ENCODE peak calls at places on chromosomes 11 and 22, in four cellular contexts. B is SK-N-SH, P is right cardiac atrium, W is AG09319. M is an unnamed sample.

GRCh38 chr11:71940561-71941219 is 11.8 kb downstream of the RNF121 start:
- DNase-seq in P (no peak), W (no peak), B (no peak), M (no peak)

GRCh38 chr11:13126430-13126829 is 117.3 kb downstream of the RASSF10 start:
- DNase-seq in W (peak; percentile 52), P (no peak), B (no peak), M (no peak)

GRCh38 chr11:98099371-98099770 is 921.4 kb upstream of the CNTN5 start:
- DNase-seq in W (no peak), P (no peak), B (no peak), M (no peak)

GRCh38 chr22:32103648-32104326 is 55.3 kb downstream of the C22orf42 start:
- DNase-seq in W (no peak), P (no peak), B (peak; percentile 42), M (no peak)

GRCh38 chr11:35218956-35219355 is 80.0 kb downstream of the CD44 start:
- DNase-seq in B (no peak), P (no peak), W (peak; percentile 22), M (no peak)

GRCh38 chr11:59135648-59136461 is 6.8 kb upstream of the FAM111A start:
- DNase-seq in W (no peak), P (peak; percentile 92), B (peak; percentile 86), M (no peak)

GRCh38 chr11:47938791-47939560 is 41.4 kb upstream of the PTPRJ start:
- DNase-seq in W (no peak), B (no peak), P (no peak), M (no peak)

GRCh38 chr11:35182317-35182939 is 43.5 kb downstream of the CD44 start:
- DNase-seq in B (no peak), P (no peak), W (no peak), M (no peak)

GRCh38 chr11:106172389-106172991 is 95.0 kb downstream of the AASDHPPT start:
- DNase-seq in W (peak; percentile 57), P (no peak), B (peak; percentile 21), M (no peak)

GRCh38 chr11:64250875-64251721 is at the start of gene PLCB3:
- DNase-seq in B (peak; percentile 96), P (peak; percentile 86), W (no peak), M (no peak)

GRCh38 chr11:60360621-60361020 is 17.7 kb upstream of the MS4A7 start:
- DNase-seq in P (no peak), W (no peak), B (no peak), M (no peak)

GRCh38 chr22:23828800-23829680 is 9.8 kb downstream of the DERL3 start:
- DNase-seq in P (peak; percentile 78), W (no peak), B (no peak), M (no peak)

GRCh38 chr11:111376453-111376871 is 2.6 kb downstream of the POU2AF1 start:
- DNase-seq in P (no peak), W (no peak), B (no peak), M (no peak)

GRCh38 chr11:48063424-48063978 is 83.1 kb downstream of the PTPRJ start:
- DNase-seq in W (peak; percentile 96), P (peak; percentile 74), B (no peak), M (no peak)

GRCh38 chr11:16958833-16959232 is 55.4 kb downstream of the PLEKHA7 start:
- DNase-seq in B (no peak), P (no peak), W (no peak), M (no peak)

GRCh38 chr11:29293825-29294224 is 723.0 kb downstream of the KCNA4 start:
- DNase-seq in P (no peak), B (no peak), W (no peak), M (no peak)

GRCh38 chr22:26610072-26610958 is 7.5 kb downstream of the CRYBB1 start:
- DNase-seq in W (peak; percentile 55), B (no peak), P (no peak), M (no peak)

GRCh38 chr22:50699001-50699753 is 26.6 kb downstream of the SHANK3 start:
- DNase-seq in P (peak; percentile 43), W (no peak), B (no peak), M (no peak)

GRCh38 chr11:82246926-82247325 is 486.7 kb downstream of the FAM181B start:
- DNase-seq in W (no peak), B (no peak), P (no peak), M (no peak)

GRCh38 chr11:103929168-103929903 is 107.1 kb upstream of the DDI1 start:
- DNase-seq in B (no peak), P (no peak), W (no peak), M (no peak)

GRCh38 chr11:94128171-94128745 is 383 bp upstream of the PANX1 start:
- DNase-seq in W (no peak), P (peak; percentile 65), B (peak; percentile 58), M (no peak)

GRCh38 chr11:111370902-111371578 is 8.0 kb downstream of the POU2AF1 start:
- DNase-seq in P (no peak), B (no peak), W (no peak), M (no peak)

GRCh38 chr11:47941907-47942558 is 38.3 kb upstream of the PTPRJ start:
- DNase-seq in W (no peak), B (no peak), P (no peak), M (no peak)

GRCh38 chr11:2378527-2379210 is 1.6 kb downstream of the CD81 start:
- DNase-seq in W (peak; percentile 66), B (peak; percentile 83), P (peak; percentile 86), M (no peak)

GRCh38 chr22:26406118-26406517 is 22.9 kb upstream of the ASPHD2 start:
- DNase-seq in B (no peak), W (no peak), P (no peak), M (no peak)

GRCh38 chr11:116856423-116856822 is 19.0 kb upstream of the APOA1 start:
- DNase-seq in B (no peak), W (no peak), P (no peak), M (no peak)

GRCh38 chr22:39428597-39429071 is 28.2 kb upstream of the MGAT3 start:
- DNase-seq in W (no peak), B (no peak), P (no peak), M (no peak)

GRCh38 chr11:80638296-80638695 is 1197.5 kb upstream of the TENM4 start:
- DNase-seq in B (no peak), W (no peak), P (no peak), M (no peak)

GRCh38 chr22:42077486-42078125 is 1.9 kb upstream of the SMDT1 start:
- DNase-seq in B (no peak), W (no peak), P (peak; percentile 61), M (no peak)

GRCh38 chr11:16817321-16817720 is 78.9 kb downstream of the C11orf58 start:
- DNase-seq in B (no peak), W (no peak), P (no peak), M (no peak)

GRCh38 chr11:67466962-67467771 is 1.9 kb downstream of the TMEM134 start:
- DNase-seq in B (no peak), P (peak; percentile 55), W (no peak), M (no peak)